ENCODE peak calls at places on chromosome 13, in eight cellular contexts. A, O, Y, B, G, J, N and X are unnamed samples.

GRCh38 chr13:87884874-87885273 is 213.7 kb downstream of the SLITRK5 start:
- DNase-seq in A (no peak), Y (no peak), B (no peak), J (no peak), N (no peak), G (peak; percentile 18), O (no peak), X (peak; percentile 56)

GRCh38 chr13:38602261-38602660 is 84.6 kb upstream of the FREM2 start:
- DNase-seq in Y (no peak), G (peak; percentile 48), J (no peak), N (no peak), B (no peak), O (no peak), A (no peak), X (peak; percentile 21)

GRCh38 chr13:27423333-27423732 is 1.1 kb upstream of the GTF3A start:
- DNase-seq in G (no peak), J (no peak), A (no peak), N (no peak), Y (no peak), O (no peak), B (no peak), X (no peak)

GRCh38 chr13:114002009-114002544 is 28.2 kb upstream of the C13orf46 start:
- DNase-seq in Y (no peak), N (peak; percentile 60), J (no peak), O (no peak), B (no peak), A (no peak), G (no peak), X (no peak)

GRCh38 chr13:113187905-113188595 is 20.4 kb downstream of the PCID2 start:
- DNase-seq in G (peak; percentile 90), Y (no peak), J (no peak), N (no peak), B (no peak), O (no peak), A (no peak), X (peak; percentile 26)

GRCh38 chr13:89401209-89401810 is 1730.1 kb downstream of the SLITRK5 start:
- DNase-seq in Y (no peak), A (no peak), O (no peak), B (no peak), G (peak; percentile 79), N (no peak), J (peak; percentile 67), X (peak; percentile 62)

GRCh38 chr13:46487748-46488147 is 65.2 kb upstream of the LRCH1 start:
- DNase-seq in O (no peak), A (no peak), J (no peak), Y (no peak), N (no peak), G (no peak), B (no peak), X (no peak)

GRCh38 chr13:45200701-45201230 is at the start of gene KCTD4:
- DNase-seq in N (no peak), B (no peak), A (no peak), G (peak; percentile 46), Y (no peak), J (no peak), O (no peak), X (no peak)